ENCODE peak calls at places on chromosome 3, in four cellular contexts. A is GM12878, J is HepG2, W is K562. I is an unnamed sample.

GRCh38 chr3:151200586-151200985 is 2.4 kb downstream of the GPR171 start:
- DNase-seq in A (no peak), J (no peak), W (no peak), I (no peak)

GRCh38 chr3:156725706-156726105 is 51.3 kb downstream of the TIPARP start:
- DNase-seq in A (no peak), J (no peak), W (no peak), I (no peak)

GRCh38 chr3:177827517-177828249 is 630.4 kb upstream of the TBL1XR1 start:
- DNase-seq in A (no peak), J (peak; percentile 95), W (no peak), I (no peak)

GRCh38 chr3:97301114-97301513 is 463.4 kb upstream of the ARL6 start:
- DNase-seq in A (no peak), J (no peak), W (no peak), I (no peak)

GRCh38 chr3:134476977-134477376 is 8.8 kb downstream of the ANAPC13 start:
- DNase-seq in A (no peak), J (no peak), W (no peak), I (no peak)

GRCh38 chr3:71062920-71063767 is 520.4 kb downstream of the FOXP1 start:
- DNase-seq in A (no peak), J (no peak), W (peak; percentile 40), I (no peak)

GRCh38 chr3:10925436-10926260 is 66.9 kb upstream of the SLC6A1 start:
- DNase-seq in A (no peak), J (no peak), W (no peak), I (no peak)

GRCh38 chr3:67526246-67526645 is 128.2 kb downstream of the SUCLG2 start:
- DNase-seq in A (no peak), J (no peak), W (no peak), I (no peak)

GRCh38 chr3:184355261-184356012 is 6.0 kb downstream of the CLCN2 start:
- DNase-seq in A (no peak), J (no peak), W (no peak), I (no peak)

GRCh38 chr3:140093742-140094141 is 158.8 kb downstream of the CLSTN2 start:
- DNase-seq in A (no peak), J (no peak), W (no peak), I (no peak)

GRCh38 chr3:127413871-127414270 is 126.0 kb upstream of the PRR20G start:
- DNase-seq in A (no peak), J (no peak), W (no peak), I (no peak)

GRCh38 chr3:141402476-141403171 is 34.3 kb downstream of the ZBTB38 start:
- DNase-seq in A (no peak), J (peak; percentile 33), W (no peak), I (peak; percentile 77)

GRCh38 chr3:73453676-73454075 is 171.1 kb downstream of the PDZRN3 start:
- DNase-seq in A (no peak), J (no peak), W (no peak), I (no peak)

GRCh38 chr3:3836845-3837244 is 37.6 kb downstream of the LRRN1 start:
- DNase-seq in A (no peak), J (no peak), W (no peak), I (no peak)

GRCh38 chr3:106281231-106281630 is 412.4 kb upstream of the CBLB start:
- DNase-seq in A (no peak), J (no peak), W (no peak), I (no peak)

GRCh38 chr3:46674031-46674592 is 19.4 kb downstream of the ALS2CL start:
- DNase-seq in A (no peak), J (peak; percentile 12), W (peak; percentile 33), I (peak; percentile 8)

DNA sequence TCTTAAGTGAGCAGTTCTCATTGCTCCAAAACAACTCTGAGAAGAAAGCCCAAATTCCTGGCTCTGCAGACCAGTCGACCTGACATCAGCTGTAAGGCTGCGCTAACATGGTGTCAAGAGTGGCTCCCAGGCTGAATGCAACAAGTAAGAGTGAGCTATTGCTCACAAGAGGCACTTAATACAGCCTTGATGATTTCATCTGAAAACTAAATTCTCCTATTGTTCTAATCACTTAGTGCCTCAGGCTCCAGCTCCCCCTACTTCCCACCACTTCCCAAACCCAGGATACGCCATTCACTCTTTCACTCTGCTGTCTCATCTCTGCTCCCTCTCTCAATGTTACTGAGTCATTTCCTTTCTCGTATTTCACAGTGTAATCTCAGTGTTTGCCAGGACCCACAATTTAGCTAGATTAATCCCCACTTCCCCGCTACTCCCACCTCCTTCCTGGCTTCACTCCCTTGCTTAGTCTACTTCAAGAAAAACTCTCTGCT is 81.7 kb downstream of the WWTR1 start:
- DNase-seq in A (no peak), J (peak; percentile 51), W (peak; percentile 63), I (no peak)
- TF ChIP-seq SP1 in A (no peak), J (no peak), W (no peak), I (no peak)

GRCh38 chr3:49805884-49806701 is 3.0 kb downstream of the INKA1 start:
- DNase-seq in A (no peak), J (no peak), W (peak; percentile 84), I (peak; percentile 42)

GRCh38 chr3:49803464-49804140 is 541 bp downstream of the INKA1 start:
- DNase-seq in A (no peak), J (no peak), W (peak; percentile 80), I (peak; percentile 66)

GRCh38 chr3:49806838-49807237 is 3.8 kb downstream of the INKA1 start:
- DNase-seq in A (no peak), J (no peak), W (no peak), I (no peak)

GRCh38 chr3:49804141-49805041 is 1.3 kb downstream of the INKA1 start:
- DNase-seq in A (no peak), J (no peak), W (no peak), I (no peak)

DNA sequence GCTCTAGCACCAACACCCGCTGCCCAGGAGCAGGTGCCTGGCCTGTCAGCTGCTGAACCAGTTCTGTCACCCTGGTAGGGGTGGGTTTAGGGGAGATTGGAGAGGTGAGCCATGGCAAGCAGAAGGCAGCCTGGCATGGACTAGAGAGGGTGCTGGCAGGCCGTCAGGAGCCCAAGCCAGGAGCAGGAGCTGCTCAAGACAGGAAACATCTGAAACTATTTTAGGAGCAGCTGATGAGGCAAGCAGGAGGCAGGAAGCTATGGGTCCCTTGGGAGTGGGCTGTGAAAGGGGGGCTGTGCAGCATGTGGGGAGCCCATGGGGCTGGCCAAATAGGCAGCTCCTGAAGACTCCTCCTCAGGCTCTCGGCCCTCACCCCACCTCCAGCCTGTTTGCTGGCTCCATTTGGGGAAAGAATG is 2.3 kb downstream of the INKA1 start:
- DNase-seq in A (no peak), J (no peak), W (no peak), I (no peak)
- TF ChIP-seq ESRRA in A (no peak), J (no peak), W (no peak), I (no peak)

GRCh38 chr3:58308728-58309127 is 2.4 kb downstream of the HTD2 start:
- DNase-seq in A (no peak), J (no peak), W (peak; percentile 18), I (no peak)
- TF ChIP-seq SP1 in A (no peak), J (no peak), W (no peak), I (no peak)

GRCh38 chr3:194470615-194471014 is 16.2 kb downstream of the ATP13A3 start:
- DNase-seq in A (no peak), J (no peak), W (no peak), I (no peak)
- TF ChIP-seq ESRRA in A (no peak), J (no peak), W (no peak), I (no peak)

DNA sequence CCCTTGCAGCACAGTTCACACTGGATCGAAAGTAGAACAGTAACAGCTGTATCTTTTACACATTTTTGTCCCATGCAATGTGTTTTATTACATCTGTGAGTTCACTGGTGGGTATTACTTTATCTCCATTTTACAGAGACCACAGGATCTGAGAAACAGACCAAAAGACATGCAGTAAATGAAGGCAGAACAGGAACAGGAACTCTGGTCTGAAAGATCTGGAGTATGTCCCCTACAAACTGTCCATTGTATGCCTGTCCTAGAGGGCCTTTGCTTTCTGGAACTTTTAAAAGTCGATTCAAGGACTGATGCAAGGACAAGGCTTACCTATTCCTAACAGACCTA is 5.5 kb downstream of the CHCHD4 start:
- DNase-seq in A (no peak), J (no peak), W (no peak), I (no peak)
- TF ChIP-seq SP1 in A (no peak), J (no peak), W (no peak), I (no peak)